ENCODE peak calls at places on chromosomes 12 and 14, in eight cellular contexts. Z is heart left ventricle, W is body of pancreas, F is IMR-90, D is esophagus muscularis mucosa, X is HepG2, I is thyroid gland, V is breast epithelium. T is an unnamed sample. For H3K27me3, the result is how much of the 10 kb centered on the place peaks cover.

GRCh38 chr12:24970177-24970576 is 21.3 kb upstream of the BCAT1 start:
- DNase-seq in Z (no peak), W (no peak), F (no peak), D (peak), X (no peak), I (no peak), V (no peak), T (no peak)

GRCh38 chr12:26564391-26564790 is 268.6 kb downstream of the ITPR2 start:
- DNase-seq in Z (no peak), W (no peak), F (peak), D (no peak), X (no peak), I (no peak), V (no peak), T (no peak)

GRCh38 chr14:102828201-102828600 is 51.0 kb downstream of the TRAF3 start:
- DNase-seq in Z (no peak), W (no peak), F (no peak), D (no peak), X (no peak), I (no peak), V (no peak), T (no peak)

GRCh38 chr12:107349008-107349747 is 255.8 kb upstream of the CRY1 start:
- DNase-seq in Z (no peak), W (peak), F (peak), D (no peak), X (peak), I (no peak), V (peak), T (no peak)

GRCh38 chr12:53222170-53223005 is 9.6 kb downstream of the RARG start:
- DNase-seq in Z (no peak), W (no peak), F (no peak), D (no peak), X (no peak), I (no peak), V (no peak), T (no peak)

GRCh38 chr14:38210587-38211257 is 3.0 kb downstream of the SSTR1 start:
- DNase-seq in Z (no peak), W (peak), F (peak), D (no peak), X (no peak), I (peak), V (no peak), T (no peak)

GRCh38 chr14:34190746-34191145 is 239.9 kb upstream of the EGLN3 start:
- DNase-seq in Z (no peak), W (no peak), F (no peak), D (no peak), X (no peak), I (no peak), V (no peak), T (no peak)

GRCh38 chr12:40959041-40959440 is 229.1 kb upstream of the PDZRN4 start:
- DNase-seq in Z (no peak), W (no peak), F (peak), D (no peak), X (no peak), I (no peak), V (no peak), T (no peak)

GRCh38 chr12:52241205-52241842 is 8.3 kb downstream of the KRT7 start:
- DNase-seq in Z (no peak), W (no peak), F (peak), D (no peak), X (no peak), I (no peak), V (no peak), T (no peak)

GRCh38 chr12:26523708-26524150 is 309.3 kb downstream of the ITPR2 start:
- DNase-seq in Z (peak), W (peak), F (peak), D (peak), X (no peak), I (peak), V (peak), T (peak)

GRCh38 chr12:108193922-108194321 is 64.8 kb downstream of the WSCD2 start:
- DNase-seq in Z (no peak), W (no peak), F (peak), D (no peak), X (peak), I (peak), V (no peak), T (peak)

GRCh38 chr12:70248916-70249315 is 5.7 kb downstream of the CNOT2 start:
- DNase-seq in Z (no peak), W (no peak), F (no peak), D (no peak), X (no peak), I (no peak), V (no peak), T (no peak)

GRCh38 chr14:50037837-50038236 is 78.5 kb downstream of the VCPKMT start:
- DNase-seq in Z (no peak), W (no peak), F (no peak), D (no peak), X (no peak), I (peak), V (peak), T (no peak)

GRCh38 chr14:60092516-60092915 is 793 bp downstream of the PCNX4 start:
- DNase-seq in Z (no peak), W (no peak), F (peak), D (no peak), X (peak), I (peak), V (no peak), T (peak)

GRCh38 chr12:53694746-53695145 is 18.9 kb upstream of the ATP5MC2 start:
- DNase-seq in Z (no peak), W (no peak), F (no peak), D (no peak), X (no peak), I (no peak), V (no peak), T (no peak)

GRCh38 chr14:28635387-28635786 is 131.2 kb upstream of the FOXG1 start:
- DNase-seq in Z (no peak), W (no peak), F (peak), D (no peak), X (peak), I (no peak), V (no peak), T (no peak)

GRCh38 chr12:12718853-12719252 is 1.7 kb downstream of the CDKN1B start:
- DNase-seq in Z (no peak), W (no peak), F (peak), D (peak), X (no peak), I (no peak), V (no peak), T (no peak)

GRCh38 chr12:123660328-123660727 is 10.6 kb upstream of the TCTN2 start:
- DNase-seq in Z (no peak), W (no peak), F (peak), D (no peak), X (no peak), I (no peak), V (no peak), T (no peak)

DNA sequence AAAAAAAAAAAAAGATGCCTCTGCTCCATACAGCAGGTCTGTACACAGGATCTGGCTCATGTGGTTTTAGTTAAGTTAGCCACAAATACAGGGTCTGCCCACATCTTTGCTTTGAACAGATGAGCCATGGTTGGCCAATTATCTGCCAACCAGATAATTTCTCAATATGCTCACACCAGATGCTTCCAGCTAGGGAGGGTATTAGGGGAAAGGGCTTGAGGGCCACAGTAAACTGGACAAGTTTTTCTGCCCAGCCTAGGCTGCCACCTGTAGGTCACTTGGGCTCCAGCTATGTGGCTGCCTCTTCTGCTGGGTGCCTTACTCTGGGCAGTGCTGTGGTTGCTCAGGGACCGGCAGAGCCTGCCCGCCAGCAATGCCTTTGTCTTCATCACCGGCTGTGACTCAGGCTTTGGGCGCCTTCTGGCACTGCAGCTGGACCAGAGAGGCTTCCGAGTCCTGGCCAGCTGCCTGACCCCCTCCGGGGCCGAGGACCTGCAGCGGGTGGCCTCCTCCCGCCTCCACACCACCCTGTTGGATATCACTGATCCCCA is 776 bp downstream of the RDH5 start:
- DNase-seq in Z (peak), W (peak), F (peak), D (no peak), X (peak), I (no peak), V (peak), T (peak)
- TF ChIP-seq POLR2A in Z (no peak), W (no peak), F (no peak), D (no peak), X (no peak), I (no peak), V (no peak), T (no peak)

DNA sequence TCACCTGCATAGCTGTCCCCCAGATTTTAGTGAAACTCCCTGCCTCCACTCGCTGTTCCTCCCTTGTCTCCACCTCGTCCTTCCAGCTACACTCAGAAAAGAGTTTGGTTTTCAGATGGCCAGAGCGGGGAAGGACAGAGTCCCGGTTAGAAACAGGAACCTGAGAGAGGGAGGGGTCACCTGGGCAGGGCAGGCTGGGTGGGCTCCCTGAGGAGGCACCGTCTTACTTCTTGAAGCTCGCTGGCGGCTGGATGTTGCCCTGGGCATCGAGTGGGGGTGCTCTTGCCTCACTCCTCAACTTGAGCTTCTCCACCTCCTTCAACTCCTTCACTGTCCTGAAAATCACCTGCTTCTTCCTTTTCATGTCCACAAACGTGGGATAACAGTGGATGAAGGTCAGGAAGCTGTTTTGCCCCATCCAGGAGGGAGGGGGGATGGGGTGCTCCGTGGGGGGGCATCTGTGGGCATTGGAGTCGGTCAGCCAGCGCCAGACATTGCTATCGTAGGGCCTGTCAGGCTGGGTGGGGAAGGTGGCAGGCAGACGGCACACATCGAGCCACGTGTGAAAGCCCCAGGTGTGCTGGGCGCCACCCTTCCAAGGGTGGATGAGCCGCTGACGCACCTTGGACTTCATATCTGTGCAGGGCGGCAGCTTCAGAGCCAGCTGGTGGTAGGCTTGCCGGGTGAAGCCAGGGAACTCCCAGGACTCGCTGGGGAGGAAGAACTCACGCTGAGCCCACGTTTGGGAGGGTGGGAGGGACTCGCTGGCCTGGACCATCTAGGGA is 2.0 kb downstream of the TEX52 start:
- DNase-seq in Z (no peak), W (peak), F (no peak), D (no peak), X (no peak), I (no peak), V (no peak), T (no peak)
- H3K4me3 ChIP-seq in Z (no peak), W (no peak), F (no peak), D (no peak), X (no peak), I (no peak), V (no peak), T (no peak)

GRCh38 chr12:132426349-132427176 is 63.4 kb upstream of the FBRSL1 start:
- DNase-seq in Z (no peak), W (peak), F (no peak), D (no peak), X (peak), I (no peak), V (no peak), T (no peak)

GRCh38 chr12:132424118-132424438 is 65.9 kb upstream of the FBRSL1 start:
- DNase-seq in Z (no peak), W (no peak), F (no peak), D (no peak), X (no peak), I (no peak), V (no peak), T (no peak)

GRCh38 chr12:132422057-132423043 is 67.6 kb upstream of the FBRSL1 start:
- DNase-seq in Z (no peak), W (no peak), F (peak), D (no peak), X (no peak), I (no peak), V (no peak), T (no peak)

GRCh38 chr12:132424811-132425210 is 65.1 kb upstream of the FBRSL1 start:
- DNase-seq in Z (no peak), W (no peak), F (no peak), D (no peak), X (no peak), I (no peak), V (no peak), T (no peak)

GRCh38 chr12:132423251-132424117 is 66.5 kb upstream of the FBRSL1 start:
- DNase-seq in Z (no peak), W (no peak), F (no peak), D (no peak), X (peak), I (no peak), V (no peak), T (no peak)
- H3K27me3 ChIP-seq in Z (half or more), W (under half), F (under half), D (under half), X (under half), I (under half), V (under half), T (under half)

GRCh38 chr12:132489602-132490239 is at the start of gene FBRSL1:
- DNase-seq in Z (peak), W (peak), F (peak), D (peak), X (peak), I (peak), V (peak), T (peak)
- TF ChIP-seq POLR2A in Z (no peak), W (peak), F (no peak), D (no peak), X (no peak), I (no peak), V (no peak), T (peak)